ENCODE peak calls at places on chromosomes 1 and 21, in five cellular contexts. E is neuronal stem cell, O is mesenchymal stem cell, B is H9, G is IMR-90. Y is an unnamed sample. For H3K4me1, the result is how much of the 10 kb centered on the place peaks cover.

GRCh38 chr1:91501527-91501859 is 842 bp downstream of the CDC7 start:
- DNase-seq in E (no peak), O (no peak), B (no peak), G (peak), Y (no peak)

GRCh38 chr1:163655565-163655964 is 333.8 kb downstream of the NUF2 start:
- DNase-seq in E (no peak), O (no peak), B (no peak), G (no peak), Y (no peak)

GRCh38 chr1:245153645-245154428 is 948 bp upstream of the KIF26B start:
- DNase-seq in E (peak), O (peak), B (peak), G (no peak), Y (peak)

GRCh38 chr21:29246614-29247013 is 52.1 kb upstream of the BACH1 start:
- DNase-seq in E (no peak), O (no peak), B (no peak), G (no peak), Y (no peak)

GRCh38 chr1:39434797-39435395 is 56.5 kb upstream of the BMP8A start:
- DNase-seq in E (no peak), O (peak), B (no peak), G (peak), Y (no peak)

GRCh38 chr21:42841156-42841915 is 38.0 kb downstream of the WDR4 start:
- DNase-seq in E (no peak), O (no peak), B (peak), G (no peak), Y (no peak)

GRCh38 chr1:59199734-59200376 is 97.0 kb upstream of the FGGY start:
- DNase-seq in E (no peak), O (no peak), B (no peak), G (no peak), Y (no peak)

GRCh38 chr1:38997034-38997900 is 6.2 kb downstream of the AKIRIN1 start:
- DNase-seq in E (no peak), O (peak), B (no peak), G (no peak), Y (no peak)

GRCh38 chr21:43306911-43307676 is 119.8 kb downstream of the SIK1 start:
- DNase-seq in E (no peak), O (peak), B (no peak), G (peak), Y (no peak)

GRCh38 chr1:46517932-46518498 is 28.4 kb downstream of the DMBX1 start:
- DNase-seq in E (no peak), O (no peak), B (no peak), G (no peak), Y (no peak)

GRCh38 chr1:109556563-109556962 is 8.1 kb downstream of the GNAI3 start:
- DNase-seq in E (no peak), O (peak), B (no peak), G (peak), Y (no peak)

GRCh38 chr21:30839304-30839703 is 9.7 kb upstream of the KRTAP7-1 start:
- DNase-seq in E (peak), O (no peak), B (peak), G (no peak), Y (peak)

GRCh38 chr1:11735854-11736745 is at the start of gene AGTRAP:
- DNase-seq in E (peak), O (peak), B (peak), G (peak), Y (peak)

GRCh38 chr21:33230518-33231324 is 983 bp downstream of the IFNAR2 start:
- DNase-seq in E (peak), O (peak), B (peak), G (peak), Y (no peak)

GRCh38 chr1:222095606-222096475 is 354.0 kb upstream of the DUSP10 start:
- DNase-seq in E (peak), O (peak), B (peak), G (no peak), Y (peak)

GRCh38 chr1:230807551-230808267 is 60.5 kb downstream of the CAPN9 start:
- DNase-seq in E (no peak), O (no peak), B (no peak), G (no peak), Y (no peak)

GRCh38 chr21:46552274-46552673 is 52.6 kb downstream of the S100B start:
- DNase-seq in E (no peak), O (no peak), B (no peak), G (no peak), Y (no peak)

GRCh38 chr1:15219280-15220023 is 27.6 kb upstream of the FHAD1 start:
- DNase-seq in E (no peak), O (no peak), B (no peak), G (no peak), Y (no peak)

GRCh38 chr1:230568008-230568407 is 74.3 kb upstream of the COG2 start:
- DNase-seq in E (no peak), O (peak), B (peak), G (peak), Y (no peak)

GRCh38 chr21:17796503-17796902 is 22.7 kb downstream of the C21orf91 start:
- DNase-seq in E (no peak), O (no peak), B (no peak), G (no peak), Y (no peak)

GRCh38 chr1:48228156-48228555 is 5.6 kb downstream of the SLC5A9 start:
- DNase-seq in E (no peak), O (no peak), B (peak), G (no peak), Y (peak)

GRCh38 chr1:2561898-2562895 is 6.0 kb downstream of the TNFRSF14 start:
- DNase-seq in E (no peak), O (no peak), B (no peak), G (no peak), Y (no peak)

GRCh38 chr1:66412689-66413088 is 121.3 kb upstream of the SGIP1 start:
- DNase-seq in E (no peak), O (no peak), B (no peak), G (peak), Y (no peak)

GRCh38 chr21:16002872-16003466 is 273.2 kb downstream of the USP25 start:
- DNase-seq in E (no peak), O (no peak), B (no peak), G (peak), Y (no peak)

GRCh38 chr1:215146252-215146975 is 63.9 kb downstream of the KCNK2 start:
- DNase-seq in E (no peak), O (peak), B (no peak), G (peak), Y (no peak)

GRCh38 chr1:32716312-32717126 is 13.9 kb upstream of the SYNC start:
- DNase-seq in E (peak), O (no peak), B (peak), G (no peak), Y (peak)

GRCh38 chr1:32336963-32337675 is 1.1 kb upstream of the MARCKSL1 start:
- DNase-seq in E (no peak), O (peak), B (no peak), G (peak), Y (no peak)

GRCh38 chr1:206957639-206958038 is 11.4 kb upstream of the PIGR start:
- DNase-seq in E (no peak), O (no peak), B (no peak), G (no peak), Y (no peak)

GRCh38 chr1:45423907-45424678 is 66.9 kb downstream of the TESK2 start:
- DNase-seq in E (no peak), O (peak), B (no peak), G (peak), Y (no peak)

GRCh38 chr21:16993416-16994044 is 519.3 kb upstream of the CXADR start:
- DNase-seq in E (no peak), O (no peak), B (no peak), G (peak), Y (no peak)

GRCh38 chr1:171600852-171601251 is 21.2 kb upstream of the MYOCOS start:
- DNase-seq in E (no peak), O (no peak), B (no peak), G (no peak), Y (no peak)

GRCh38 chr1:41169066-41169798 is 72.9 kb downstream of the SCMH1 start:
- DNase-seq in E (no peak), O (no peak), B (no peak), G (no peak), Y (no peak)

GRCh38 chr1:181458419-181458818 is 24.9 kb upstream of the CACNA1E start:
- DNase-seq in E (no peak), O (no peak), B (no peak), G (no peak), Y (no peak)

GRCh38 chr21:30320215-30320614 is at the start of gene KRTAP26-1:
- DNase-seq in E (no peak), O (no peak), B (no peak), G (no peak), Y (no peak)

GRCh38 chr1:168774241-168774640 is 45.2 kb upstream of the DPT start:
- DNase-seq in E (no peak), O (peak), B (no peak), G (no peak), Y (no peak)

GRCh38 chr1:27393641-27394281 is 1.3 kb downstream of the GPR3 start:
- DNase-seq in E (no peak), O (no peak), B (no peak), G (no peak), Y (no peak)

GRCh38 chr1:156860639-156861423 is at the start of gene NTRK1:
- DNase-seq in E (no peak), O (peak), B (peak), G (no peak), Y (peak)

GRCh38 chr1:159441360-159441759 is 1.8 kb downstream of the OR10J1 start:
- DNase-seq in E (no peak), O (no peak), B (no peak), G (no peak), Y (no peak)

GRCh38 chr1:205326812-205327466 is 5.4 kb upstream of the NUAK2 start:
- DNase-seq in E (no peak), O (peak), B (no peak), G (peak), Y (no peak)

GRCh38 chr1:205321959-205322283 is 376 bp upstream of the NUAK2 start:
- DNase-seq in E (no peak), O (no peak), B (no peak), G (no peak), Y (no peak)

GRCh38 chr1:205323794-205324193 is 2.2 kb upstream of the NUAK2 start:
- DNase-seq in E (no peak), O (no peak), B (no peak), G (no peak), Y (no peak)

GRCh38 chr1:205325334-205325884 is 3.9 kb upstream of the NUAK2 start:
- DNase-seq in E (peak), O (peak), B (peak), G (peak), Y (peak)

DNA sequence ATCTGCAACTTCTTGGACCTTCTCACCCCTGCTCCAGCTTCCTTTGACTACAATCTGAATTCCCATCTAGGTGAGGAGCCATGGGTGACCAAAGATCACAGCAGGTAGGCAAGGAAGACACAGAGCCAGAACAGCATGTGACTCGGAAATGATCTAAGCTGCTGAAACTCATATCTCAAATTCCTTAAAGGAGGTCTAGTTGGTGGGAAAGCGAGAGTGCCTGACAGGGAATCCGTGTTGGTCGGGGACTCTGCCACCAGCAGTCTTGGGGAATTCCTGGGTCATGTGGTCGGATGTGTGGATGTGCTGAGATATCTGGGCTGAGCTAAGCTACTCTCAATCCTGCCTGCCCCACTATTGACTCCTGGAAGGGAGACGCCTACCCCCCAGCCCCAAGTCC is 3.2 kb upstream of the NUAK2 start:
- DNase-seq in E (no peak), O (peak), B (no peak), G (peak), Y (no peak)
- H4K91ac ChIP-seq in E (peak), O (no peak), B (no peak), G (peak), Y (peak)

DNA sequence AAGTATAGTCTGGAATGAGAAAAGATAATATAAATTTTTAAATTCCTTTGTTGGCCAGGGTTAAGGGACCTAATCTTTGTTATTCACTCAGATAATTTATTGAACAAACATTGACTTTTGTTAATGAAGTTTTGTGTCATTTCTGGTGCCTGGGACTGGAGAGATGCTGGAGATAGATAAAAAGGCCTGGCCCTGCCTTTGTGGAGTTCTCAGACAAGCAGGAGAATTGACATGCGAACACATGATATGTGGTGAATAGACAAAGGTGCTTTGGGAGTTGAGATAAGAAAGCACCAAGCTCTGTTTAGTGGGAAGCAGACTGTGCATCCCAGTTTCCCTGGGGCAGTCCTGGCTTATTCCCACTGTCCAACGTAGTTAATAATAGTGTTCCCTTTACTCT is 8.5 kb downstream of the C1orf21 start:
- DNase-seq in E (no peak), O (no peak), B (no peak), G (no peak), Y (no peak)
- H3K4me1 ChIP-seq in E (under half), O (under half), B (under half), G (under half), Y (under half)

GRCh38 chr1:167695150-167695549 is 26.6 kb upstream of the MPZL1 start:
- DNase-seq in E (no peak), O (no peak), B (no peak), G (no peak), Y (no peak)

GRCh38 chr1:167694691-167695090 is 27.1 kb upstream of the MPZL1 start:
- DNase-seq in E (no peak), O (no peak), B (no peak), G (no peak), Y (no peak)

GRCh38 chr1:167697667-167698141 is 24.1 kb upstream of the MPZL1 start:
- DNase-seq in E (no peak), O (no peak), B (no peak), G (no peak), Y (no peak)

GRCh38 chr1:167698313-167698712 is 23.5 kb upstream of the MPZL1 start:
- DNase-seq in E (no peak), O (no peak), B (no peak), G (no peak), Y (no peak)

DNA sequence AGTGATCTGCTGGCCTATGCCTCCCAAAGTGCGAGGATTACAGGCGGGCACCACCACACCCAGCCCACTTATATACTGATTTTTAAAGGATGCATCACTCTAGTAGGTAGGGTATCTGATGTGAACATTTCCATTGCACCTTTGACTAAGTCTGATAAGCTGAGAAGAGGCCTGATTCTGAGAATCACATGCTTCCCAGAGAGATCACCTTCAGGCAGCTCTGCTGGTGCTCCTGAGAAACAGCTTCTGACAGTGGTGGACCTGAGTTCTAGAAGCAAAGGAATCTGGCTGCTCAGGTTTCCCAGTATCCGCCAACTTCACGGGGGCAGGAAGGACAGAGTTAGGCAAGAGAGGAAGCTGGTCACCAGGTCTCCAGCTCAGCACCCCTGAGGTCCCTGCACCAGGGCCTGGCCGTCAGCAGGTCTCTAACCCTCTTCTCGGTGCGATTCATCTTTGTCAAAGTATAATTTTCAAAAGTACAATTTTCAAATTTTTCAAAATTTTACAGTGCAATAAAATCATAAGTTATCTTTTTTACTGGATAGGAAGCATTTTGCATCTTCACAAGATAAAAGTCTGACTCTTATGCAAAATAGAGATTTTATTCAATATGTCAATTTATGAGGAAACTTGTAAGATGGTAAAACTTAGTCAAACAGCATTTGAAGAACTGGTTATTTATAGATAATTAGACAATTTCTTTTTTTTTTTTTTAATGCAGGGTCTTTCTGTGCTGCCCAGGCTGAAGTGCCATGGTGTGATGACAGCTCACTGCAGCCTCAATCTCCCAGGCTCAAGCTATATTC is 25.8 kb upstream of the MPZL1 start:
- DNase-seq in E (no peak), O (no peak), B (no peak), G (no peak), Y (no peak)
- H4K91ac ChIP-seq in E (no peak), O (no peak), B (no peak), G (no peak), Y (no peak)

GRCh38 chr1:22457836-22458235 is 6.2 kb downstream of the ZBTB40 start:
- DNase-seq in E (no peak), O (no peak), B (no peak), G (no peak), Y (no peak)
- H3K4me1 ChIP-seq in E (under half), O (under half), B (under half), G (under half), Y (under half)

Y was measured in H1.